ENCODE peak calls at places on chromosomes 13 and 19, in seven cellular contexts. W, F, E, D, C, V and G are unnamed samples.

GRCh38 chr19:2983351-2984195 is 6.2 kb downstream of the TLE6 start:
- DNase-seq in W (peak), F (peak), E (peak), D (no peak), C (peak), V (no peak), G (no peak)

GRCh38 chr19:9159891-9160290 is 18.9 kb upstream of the OR7D2 start:
- DNase-seq in W (no peak), F (no peak), E (no peak), D (no peak), C (no peak), V (no peak), G (no peak)

GRCh38 chr19:47663911-47664771 is 49.1 kb upstream of the EHD2 start:
- DNase-seq in W (peak), F (no peak), E (no peak), D (no peak), C (no peak), V (no peak), G (no peak)

GRCh38 chr13:32019612-32020233 is 11.9 kb upstream of the FRY start:
- DNase-seq in W (peak), F (peak), E (no peak), D (no peak), C (peak), V (no peak), G (peak)

GRCh38 chr13:91193358-91193757 is 154.1 kb upstream of the MIR17HG start:
- DNase-seq in W (no peak), F (no peak), E (no peak), D (no peak), C (no peak), V (no peak), G (no peak)

GRCh38 chr13:21016487-21016886 is 44.9 kb downstream of the LATS2 start:
- DNase-seq in W (no peak), F (no peak), E (no peak), D (no peak), C (no peak), V (no peak), G (no peak)

GRCh38 chr13:77323858-77324257 is 3.0 kb downstream of the MYCBP2 start:
- DNase-seq in W (no peak), F (no peak), E (no peak), D (no peak), C (no peak), V (no peak), G (no peak)

GRCh38 chr19:507286-508203 is at the start of gene TPGS1:
- DNase-seq in W (peak), F (peak), E (peak), D (peak), C (peak), V (peak), G (peak)

GRCh38 chr13:48580185-48580803 is 47.4 kb upstream of the RCBTB2 start:
- DNase-seq in W (peak), F (peak), E (peak), D (peak), C (peak), V (peak), G (peak)

GRCh38 chr19:48353682-48354081 is 10.1 kb downstream of the TMEM143 start:
- DNase-seq in W (no peak), F (no peak), E (no peak), D (no peak), C (no peak), V (no peak), G (no peak)

GRCh38 chr19:2270572-2271515 is 11.1 kb downstream of the PEAK3 start:
- DNase-seq in W (peak), F (no peak), E (no peak), D (peak), C (no peak), V (peak), G (peak)

GRCh38 chr19:49497047-49497789 is 984 bp downstream of the RPS11 start:
- DNase-seq in W (peak), F (peak), E (no peak), D (peak), C (no peak), V (peak), G (peak)

GRCh38 chr13:104357174-104357573 is 1291.0 kb upstream of the SLC10A2 start:
- DNase-seq in W (no peak), F (peak), E (no peak), D (no peak), C (no peak), V (no peak), G (no peak)

GRCh38 chr19:45097776-45098520 is 5.0 kb downstream of the PPP1R37 start:
- DNase-seq in W (peak), F (no peak), E (no peak), D (no peak), C (no peak), V (no peak), G (no peak)

GRCh38 chr13:107770541-107770940 is 444.8 kb downstream of the LIG4 start:
- DNase-seq in W (no peak), F (no peak), E (no peak), D (no peak), C (no peak), V (no peak), G (no peak)